ENCODE peak calls at places on chromosomes 2 and 18, in seven cellular contexts. G, D, L, E, M, I and S are unnamed samples. For H3K27me3, the result is how much of the 10 kb centered on the place peaks cover.

GRCh38 chr2:197075286-197075685 is 148.8 kb upstream of the PGAP1 start:
- DNase-seq in G (no peak), D (no peak), L (no peak), E (no peak), M (no peak), I (no peak), S (no peak)

GRCh38 chr2:207133493-207133861 is 32.3 kb downstream of the KLF7 start:
- DNase-seq in G (no peak), D (no peak), L (no peak), E (no peak), M (no peak), I (no peak), S (no peak)

GRCh38 chr18:69948919-69949537 is 1.4 kb upstream of the CD226 start:
- DNase-seq in G (peak), D (no peak), L (peak), E (no peak), M (no peak), I (no peak), S (no peak)

GRCh38 chr18:10413722-10414121 is 40.7 kb upstream of the APCDD1 start:
- DNase-seq in G (no peak), D (no peak), L (no peak), E (no peak), M (no peak), I (no peak), S (no peak)

GRCh38 chr18:78655921-78656320 is 323.7 kb upstream of the SALL3 start:
- DNase-seq in G (no peak), D (no peak), L (no peak), E (no peak), M (no peak), I (no peak), S (no peak)

GRCh38 chr2:236168110-236169067 is at the start of gene GBX2:
- DNase-seq in G (peak), D (no peak), L (peak), E (no peak), M (peak), I (peak), S (peak)

GRCh38 chr2:222424729-222425671 is 657 bp downstream of the SGPP2 start:
- DNase-seq in G (peak), D (no peak), L (peak), E (peak), M (peak), I (no peak), S (no peak)

GRCh38 chr2:236949089-236949935 is 136.4 kb upstream of the COPS8 start:
- DNase-seq in G (no peak), D (no peak), L (peak), E (no peak), M (peak), I (no peak), S (no peak)

DNA sequence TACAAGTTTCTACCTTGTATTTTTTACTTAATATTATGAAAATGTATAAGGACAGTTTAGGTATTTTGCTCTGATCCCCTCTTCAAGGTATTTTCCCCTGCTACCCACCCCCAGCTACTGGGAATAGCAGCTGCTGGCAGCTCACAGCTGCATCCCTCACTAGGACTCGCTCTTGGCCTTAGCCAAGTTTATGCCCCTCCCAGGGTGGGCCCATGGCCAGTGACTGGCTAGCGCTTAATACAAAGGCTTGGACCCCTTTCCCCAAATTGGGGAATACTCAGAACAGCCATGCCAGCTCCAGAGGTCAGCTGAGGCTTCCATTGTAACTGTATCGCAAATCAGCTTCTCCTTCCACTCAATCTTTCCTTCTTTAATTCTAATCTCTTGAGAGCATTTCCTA is 131.3 kb downstream of the GFPT1 start:
- DNase-seq in G (no peak), D (no peak), L (no peak), E (no peak), M (no peak), I (no peak), S (no peak)
- H3K4me3 ChIP-seq in G (no peak), D (no peak), L (no peak), E (no peak), M (no peak), I (no peak), S (no peak)

GRCh38 chr2:137925599-137925998 is 38.7 kb upstream of the HNMT start:
- DNase-seq in G (no peak), D (no peak), L (no peak), E (no peak), M (no peak), I (no peak), S (no peak)
- H3K27me3 ChIP-seq in G (under half), D (under half), L (under half), E (under half), M (under half), I (under half), S (under half)

GRCh38 chr2:112614201-112614840 is 29.9 kb downstream of the CHCHD5 start:
- DNase-seq in G (no peak), D (no peak), L (peak), E (no peak), M (no peak), I (no peak), S (no peak)
- H3K4me3 ChIP-seq in G (no peak), D (no peak), L (no peak), E (no peak), M (no peak), I (no peak), S (no peak)

DNA sequence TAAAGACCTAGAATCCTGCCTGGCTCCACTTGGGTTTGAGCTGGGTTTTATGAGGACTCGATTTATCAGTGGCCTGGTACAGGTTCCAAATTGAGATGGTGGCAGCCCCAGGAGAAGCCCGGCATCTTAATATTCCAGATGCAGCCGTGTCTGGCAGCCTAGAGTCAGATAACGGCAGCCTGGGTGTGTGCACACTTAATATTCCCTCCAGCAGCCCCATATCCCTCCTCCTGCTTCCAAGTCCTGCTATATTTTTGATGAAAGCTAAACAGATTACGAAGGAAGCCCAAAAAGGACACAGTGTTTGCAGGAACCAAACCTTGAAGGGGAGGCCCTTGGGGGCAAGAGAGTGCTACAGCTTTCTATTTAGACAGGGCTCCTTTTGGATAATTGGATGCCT is 25.1 kb upstream of the ALK start:
- DNase-seq in G (no peak), D (no peak), L (no peak), E (no peak), M (no peak), I (no peak), S (no peak)
- H3K27me3 ChIP-seq in G (under half), D (under half), L (under half), E (under half), M (under half), I (under half), S (under half)

GRCh38 chr2:233584210-233584609 is 17.6 kb upstream of the USP40 start:
- DNase-seq in G (no peak), D (no peak), L (no peak), E (no peak), M (no peak), I (no peak), S (no peak)
- H3K4me3 ChIP-seq in G (no peak), D (no peak), L (no peak), E (no peak), M (no peak), I (no peak), S (no peak)

GRCh38 chr2:170254293-170254732 is 76.4 kb downstream of the MYO3B start:
- DNase-seq in G (no peak), D (no peak), L (no peak), E (no peak), M (no peak), I (no peak), S (no peak)
- H3K27me3 ChIP-seq in G (under half), D (under half), L (under half), E (under half), M (under half), I (under half), S (under half)

GRCh38 chr2:77521931-77522470 is at the start of gene LRRTM4:
- DNase-seq in G (no peak), D (no peak), L (no peak), E (no peak), M (no peak), I (no peak), S (no peak)

GRCh38 chr2:77519888-77520506 is 2.2 kb downstream of the LRRTM4 start:
- DNase-seq in G (no peak), D (no peak), L (no peak), E (no peak), M (no peak), I (no peak), S (no peak)

GRCh38 chr2:77521482-77521881 is 694 bp downstream of the LRRTM4 start:
- DNase-seq in G (no peak), D (no peak), L (no peak), E (no peak), M (peak), I (no peak), S (no peak)

GRCh38 chr2:77519164-77519887 is 2.9 kb downstream of the LRRTM4 start:
- DNase-seq in G (no peak), D (no peak), L (no peak), E (no peak), M (no peak), I (no peak), S (no peak)

DNA sequence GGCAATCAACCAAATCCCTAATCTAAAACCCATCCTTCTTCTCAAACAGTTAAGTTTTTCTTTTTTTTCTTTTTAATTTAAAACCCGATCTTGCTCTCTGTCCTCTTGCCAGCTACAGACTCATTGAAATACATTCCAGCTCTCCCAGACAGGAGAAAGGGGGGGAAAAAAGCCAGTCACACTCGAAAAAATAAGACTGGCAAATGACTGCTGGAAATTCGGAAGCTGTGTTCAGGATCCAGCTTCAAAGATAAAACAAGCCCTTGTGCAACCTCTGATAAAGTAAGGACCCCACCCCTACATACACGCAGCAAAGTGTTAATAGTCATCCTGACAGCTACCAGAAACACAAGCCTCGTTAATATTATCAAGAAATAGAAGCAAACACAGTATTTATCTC is 1.2 kb downstream of the LRRTM4 start:
- DNase-seq in G (no peak), D (no peak), L (no peak), E (no peak), M (no peak), I (no peak), S (no peak)
- H3K4me3 ChIP-seq in G (no peak), D (no peak), L (no peak), E (no peak), M (no peak), I (no peak), S (no peak)

DNA sequence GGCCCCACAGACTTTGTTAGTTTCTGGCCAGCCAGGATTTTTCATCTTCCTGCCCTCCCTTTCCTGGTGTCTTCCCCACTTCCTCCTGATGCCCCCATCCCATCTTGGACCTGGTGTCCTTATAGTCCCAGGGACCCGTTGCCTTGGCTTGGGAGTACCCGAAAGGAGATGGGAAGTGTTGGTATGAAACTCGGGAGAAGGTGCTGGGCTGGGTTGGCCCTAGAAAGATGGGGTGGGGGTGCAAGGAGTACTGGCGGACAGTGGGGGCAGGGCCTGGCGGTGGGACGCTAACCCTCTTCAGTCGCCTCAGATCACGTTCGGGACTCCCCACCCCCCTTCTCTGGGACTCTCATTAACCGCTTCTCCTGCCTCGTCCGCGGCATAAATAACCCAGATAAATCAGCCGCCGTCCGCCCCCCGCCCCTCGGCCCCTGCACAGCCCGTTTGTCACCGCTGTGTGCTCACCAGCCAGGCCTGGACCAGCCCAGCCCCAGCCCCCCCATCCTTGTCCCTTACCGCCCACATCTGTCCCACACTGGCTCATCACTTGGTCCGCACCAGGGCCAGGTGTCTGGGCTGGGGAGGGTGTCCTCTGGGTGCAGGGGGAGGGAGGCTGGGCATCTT is 3.7 kb upstream of the ASIC4 start:
- DNase-seq in G (no peak), D (no peak), L (no peak), E (no peak), M (peak), I (no peak), S (no peak)
- H3K27me3 ChIP-seq in G (under half), D (half or more), L (under half), E (under half), M (under half), I (under half), S (under half)

GRCh38 chr2:226703501-226703900 is 96.1 kb downstream of the IRS1 start:
- DNase-seq in G (no peak), D (no peak), L (no peak), E (no peak), M (no peak), I (no peak), S (no peak)
- H3K4me3 ChIP-seq in G (no peak), D (no peak), L (no peak), E (no peak), M (no peak), I (no peak), S (no peak)

DNA sequence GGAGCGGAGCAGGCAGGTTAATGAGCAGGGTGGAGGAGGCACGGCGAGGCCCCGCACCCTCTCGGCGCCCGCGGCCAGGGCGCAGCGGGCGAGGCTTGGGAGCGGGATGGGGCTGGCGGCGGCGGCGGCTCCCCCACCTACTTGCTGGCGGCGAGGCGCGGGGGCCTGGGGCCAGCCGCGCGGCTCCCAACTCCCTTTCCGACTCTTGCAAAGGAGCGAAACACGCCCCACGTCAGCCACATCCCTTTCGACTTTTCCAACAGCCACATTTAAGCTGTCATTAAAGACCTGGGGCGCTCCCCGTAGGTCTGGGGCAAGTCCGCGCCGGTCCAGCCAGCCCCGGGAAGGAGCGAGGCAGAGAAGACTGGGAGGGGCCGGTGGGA is 741 bp upstream of the KCTD1 start:
- DNase-seq in G (no peak), D (no peak), L (peak), E (no peak), M (peak), I (peak), S (peak)
- H3K27me3 ChIP-seq in G (under half), D (under half), L (under half), E (under half), M (half or more), I (under half), S (under half)